ENCODE peak calls at places on chromosome 9, in five cellular contexts. S is fibroblast of lung, K is astrocyte of the spinal cord, R is fibroblast of the aortic adventitia, P is upper lobe of right lung. D is an unnamed sample.

GRCh38 chr9:127520941-127521918 is 69.9 kb downstream of the LRSAM1 start:
- DNase-seq in K (peak), R (peak), S (peak), P (no peak), D (peak)

GRCh38 chr9:110156902-110157301 is 51.1 kb downstream of the C9orf152 start:
- DNase-seq in R (peak), S (peak), P (no peak), K (peak), D (no peak)

GRCh38 chr9:114121445-114122151 is 22.5 kb upstream of the KIF12 start:
- DNase-seq in S (no peak), K (no peak), P (peak), R (no peak), D (no peak)

GRCh38 chr9:91037511-91038482 is 236.2 kb downstream of the SYK start:
- DNase-seq in K (peak), R (peak), S (peak), P (no peak), D (no peak)

GRCh38 chr9:82512724-82513123 is 524.2 kb downstream of the SPATA31D1 start:
- DNase-seq in R (peak), K (no peak), S (no peak), P (no peak), D (no peak)

GRCh38 chr9:33193818-33194217 is 26.7 kb upstream of the B4GALT1 start:
- DNase-seq in R (no peak), P (no peak), S (no peak), K (no peak), D (no peak)

GRCh38 chr9:75167281-75167680 is 79.0 kb downstream of the OSTF1 start:
- DNase-seq in S (no peak), R (no peak), P (no peak), K (no peak), D (no peak)

GRCh38 chr9:95486318-95486717 is 30.5 kb downstream of the PTCH1 start:
- DNase-seq in P (no peak), K (no peak), S (no peak), R (no peak), D (no peak)

GRCh38 chr9:13626601-13627000 is 347.1 kb upstream of the MPDZ start:
- DNase-seq in R (no peak), S (no peak), P (no peak), K (no peak), D (no peak)

GRCh38 chr9:111959960-111960359 is 63.3 kb downstream of the UGCG start:
- DNase-seq in S (peak), P (no peak), R (peak), K (peak), D (no peak)

GRCh38 chr9:34568133-34568532 is 21.4 kb downstream of the CNTFR start:
- DNase-seq in R (no peak), S (no peak), K (no peak), P (no peak), D (no peak)

GRCh38 chr9:93129691-93130500 is 4.2 kb downstream of the NINJ1 start:
- DNase-seq in S (no peak), K (no peak), R (no peak), P (no peak), D (no peak)

GRCh38 chr9:84670106-84670800 is 724 bp downstream of the NTRK2 start:
- DNase-seq in S (no peak), P (no peak), R (no peak), K (no peak), D (no peak)

GRCh38 chr9:131116281-131117101 is 8.9 kb upstream of the NUP214 start:
- DNase-seq in S (no peak), P (peak), R (no peak), K (no peak), D (no peak)

GRCh38 chr9:78296208-78296892 is 575 bp upstream of the PSAT1 start:
- DNase-seq in K (peak), R (peak), P (peak), S (peak), D (no peak)

GRCh38 chr9:93467462-93467861 is 14.1 kb upstream of the FAM120AOS start:
- DNase-seq in P (no peak), K (no peak), S (no peak), R (no peak), D (no peak)

GRCh38 chr9:115393976-115394775 is 276.2 kb upstream of the TNC start:
- DNase-seq in P (no peak), S (peak), R (peak), K (peak), D (no peak)

GRCh38 chr9:119375892-119376291 is 6.7 kb upstream of the BRINP1 start:
- DNase-seq in S (no peak), R (peak), P (no peak), K (no peak), D (no peak)

GRCh38 chr9:16202221-16202620 is 649.4 kb downstream of the CCDC171 start:
- DNase-seq in R (no peak), S (peak), P (no peak), K (peak), D (no peak)

GRCh38 chr9:126631254-126631653 is 17.5 kb downstream of the LMX1B start:
- DNase-seq in S (no peak), R (no peak), K (no peak), P (no peak), D (no peak)

GRCh38 chr9:101397746-101398334 is 578 bp downstream of the MRPL50 start:
- DNase-seq in K (no peak), P (no peak), S (no peak), R (no peak), D (no peak)

GRCh38 chr9:131800885-131801284 is 61.0 kb upstream of the RAPGEF1 start:
- DNase-seq in K (no peak), P (no peak), S (no peak), R (no peak), D (no peak)

GRCh38 chr9:75488082-75488713 is 399.9 kb downstream of the OSTF1 start:
- DNase-seq in K (no peak), R (no peak), S (no peak), P (no peak), D (no peak)

GRCh38 chr9:112049834-112050516 is 125.1 kb downstream of the SUSD1 start:
- DNase-seq in R (peak), K (peak), P (no peak), S (no peak), D (no peak)

GRCh38 chr9:114093761-114094505 is 5.2 kb downstream of the KIF12 start:
- DNase-seq in S (no peak), R (no peak), K (no peak), P (peak), D (no peak)

GRCh38 chr9:89649045-89649691 is 44.4 kb downstream of the GADD45G start:
- DNase-seq in P (no peak), K (no peak), S (no peak), R (no peak), D (no peak)

GRCh38 chr9:107439991-107440456 is 49.5 kb downstream of the KLF4 start:
- DNase-seq in R (peak), S (no peak), K (no peak), P (no peak), D (peak)

GRCh38 chr9:110255064-110255416 is 1.3 kb downstream of the TXN start:
- DNase-seq in R (no peak), S (no peak), P (no peak), K (no peak), D (no peak)

GRCh38 chr9:33263936-33264472 is 504 bp downstream of the BAG1 start:
- DNase-seq in K (peak), P (no peak), S (peak), R (no peak), D (no peak)

GRCh38 chr9:136090060-136090735 is 4.9 kb downstream of the NACC2 start:
- DNase-seq in K (no peak), R (no peak), S (no peak), P (no peak), D (no peak)
- TF ChIP-seq CTCF in K (no peak), R (no peak), S (no peak), P (no peak), D (no peak)

DNA sequence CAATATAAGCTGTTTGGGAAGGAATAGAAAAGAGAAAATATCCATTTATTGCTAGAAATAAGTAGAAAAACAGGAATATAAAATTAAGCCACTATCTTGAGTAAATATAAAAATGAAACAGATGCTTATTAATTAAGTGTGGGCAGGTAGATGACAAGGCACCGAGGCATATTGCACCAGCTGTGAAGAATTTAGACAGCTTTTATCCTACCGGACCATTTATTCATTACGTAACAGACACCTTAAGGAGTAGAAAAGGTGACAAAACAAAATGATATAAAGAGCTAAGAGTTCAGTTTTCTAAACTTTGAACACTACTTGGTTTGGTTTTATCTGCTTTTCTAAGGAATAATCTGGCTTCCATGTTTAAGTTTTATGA is 404.1 kb downstream of the PTPRD start:
- DNase-seq in K (no peak), R (no peak), S (no peak), P (no peak), D (no peak)
- H3K4me3 ChIP-seq in K (no peak), R (no peak), S (no peak), P (peak), D (peak)

DNA sequence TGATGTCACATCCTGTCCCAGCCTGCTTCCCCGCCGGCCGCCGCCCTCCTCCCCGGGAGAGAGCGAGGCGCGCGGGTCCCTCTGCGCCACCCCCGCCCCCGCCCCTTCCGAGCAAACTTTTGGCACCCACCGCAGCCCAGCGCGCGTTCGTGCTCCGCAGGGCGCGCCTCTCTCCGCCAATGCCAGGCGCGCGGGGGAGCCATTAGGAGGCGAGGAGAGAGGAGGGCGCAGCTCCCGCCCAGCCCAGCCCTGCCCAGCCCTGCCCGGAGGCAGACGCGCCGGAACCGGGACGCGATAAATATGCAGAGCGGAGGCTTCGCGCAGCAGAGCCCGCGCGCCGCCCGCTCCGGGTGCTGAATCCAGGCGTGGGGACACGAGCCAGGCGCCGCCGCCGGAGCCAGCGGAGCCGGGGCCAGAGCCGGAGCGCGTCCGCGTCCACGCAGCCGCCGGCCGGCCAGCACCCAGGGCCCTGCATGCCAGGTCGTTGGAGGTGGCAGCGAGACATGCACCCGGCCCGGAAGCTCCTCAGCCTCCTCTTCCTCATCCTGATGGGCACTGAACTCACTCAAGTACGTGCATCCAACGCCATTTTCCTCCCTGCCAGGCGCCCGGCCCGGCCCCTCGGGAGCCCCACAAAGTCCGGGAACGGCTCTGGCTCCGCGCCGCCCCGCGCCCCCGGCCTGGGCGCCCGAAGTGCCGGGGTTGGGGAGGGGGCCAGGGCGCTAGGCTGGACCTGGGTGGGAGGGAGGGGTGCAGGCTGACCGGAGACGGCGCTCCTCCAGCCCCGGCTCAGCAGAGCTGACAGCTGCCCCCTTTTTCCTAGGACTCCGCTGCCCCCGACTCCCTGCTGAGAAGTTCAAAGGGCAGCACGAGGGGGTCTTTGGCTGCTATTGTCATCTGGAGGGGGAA is 12.0 kb upstream of the OLFM1 start:
- DNase-seq in S (no peak), R (peak), K (no peak), P (peak), D (no peak)
- TF ChIP-seq CTCF in S (no peak), R (no peak), K (no peak), P (no peak), D (no peak)

DNA sequence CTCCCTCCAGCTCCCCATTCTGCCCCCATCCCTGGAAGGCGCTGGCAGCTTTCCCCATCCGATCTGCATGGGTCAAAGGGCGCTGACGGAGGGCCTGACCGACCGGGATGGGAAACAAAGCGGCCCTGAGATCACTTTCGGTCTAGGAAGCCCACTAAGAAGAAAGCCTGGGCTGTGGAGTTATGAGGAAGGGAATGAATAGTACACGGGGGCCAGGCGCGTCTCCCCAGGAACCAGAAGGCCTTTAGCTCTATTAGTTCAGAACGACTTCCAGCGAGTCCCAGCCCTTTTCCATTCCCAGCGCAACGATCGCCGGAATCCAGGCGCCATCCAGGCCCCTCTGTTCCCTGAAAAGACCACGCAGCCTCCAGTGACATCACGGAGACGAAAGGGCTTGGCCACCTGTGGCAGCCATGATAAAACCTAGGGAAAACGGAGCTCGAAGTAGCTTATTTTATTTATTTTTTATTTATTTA is 70.1 kb upstream of the CCDC180 start:
- DNase-seq in K (no peak), R (no peak), S (no peak), P (no peak), D (no peak)
- H3K4me3 ChIP-seq in K (peak), R (no peak), S (no peak), P (peak), D (peak)

GRCh38 chr9:17628617-17629016 is 49.8 kb downstream of the SH3GL2 start:
- DNase-seq in S (no peak), P (no peak), R (no peak), K (no peak), D (no peak)

GRCh38 chr9:17627641-17628040 is 48.8 kb downstream of the SH3GL2 start:
- DNase-seq in S (peak), P (no peak), K (peak), R (no peak), D (no peak)

GRCh38 chr9:17623965-17624364 is 45.1 kb downstream of the SH3GL2 start:
- DNase-seq in S (no peak), P (no peak), K (no peak), R (no peak), D (no peak)

GRCh38 chr9:17622749-17623148 is 43.9 kb downstream of the SH3GL2 start:
- DNase-seq in S (no peak), K (no peak), P (no peak), R (no peak), D (no peak)

GRCh38 chr9:17625644-17626388 is 47.0 kb downstream of the SH3GL2 start:
- DNase-seq in P (no peak), K (peak), R (no peak), S (no peak), D (no peak)
- TF ChIP-seq CTCF in P (no peak), K (no peak), R (no peak), S (no peak), D (no peak)

GRCh38 chr9:121220996-121221671 is 19.5 kb upstream of the RAB14 start:
- DNase-seq in S (no peak), R (no peak), K (no peak), P (no peak), D (no peak)
- H3K4me3 ChIP-seq in S (no peak), R (no peak), K (no peak), P (no peak), D (no peak)

DNA sequence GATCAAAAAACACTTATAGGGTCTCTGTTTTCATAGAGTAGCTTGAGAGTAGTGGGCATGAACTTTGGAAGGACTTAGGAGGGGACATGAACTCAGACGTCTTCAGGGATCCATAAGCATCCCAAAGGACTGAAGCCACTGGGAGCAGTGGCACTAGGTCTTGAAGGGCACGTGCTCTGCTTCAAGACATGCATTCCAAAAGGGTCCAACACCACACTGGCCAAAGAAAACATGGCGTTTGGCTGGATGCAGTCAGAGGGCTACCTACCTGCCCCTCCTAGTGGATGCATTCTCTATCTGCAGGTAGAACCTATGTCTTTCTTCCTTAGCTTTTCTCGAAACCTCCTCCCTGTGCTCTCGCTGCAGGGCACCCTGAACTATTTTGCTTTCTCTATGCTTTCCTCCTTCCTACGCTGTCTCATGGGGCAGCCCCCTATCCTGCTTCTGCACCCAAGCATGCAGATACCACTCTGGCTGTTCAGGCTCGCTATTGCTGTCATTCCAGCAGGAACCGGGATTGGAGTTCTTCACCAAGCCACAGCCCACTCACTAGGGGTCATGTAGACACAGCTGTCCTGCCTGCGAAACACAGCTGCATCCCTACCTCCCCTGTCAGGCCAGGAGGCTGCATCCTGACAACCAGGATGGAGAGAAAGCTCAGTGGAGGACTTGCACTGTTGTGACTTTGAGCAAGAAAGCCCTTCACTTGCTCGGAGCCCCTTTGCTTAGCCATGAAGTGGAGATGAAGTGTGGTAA is 11.9 kb downstream of the FAM240B start:
- DNase-seq in P (no peak), R (no peak), S (no peak), K (no peak), D (no peak)
- TF ChIP-seq CTCF in P (peak), R (no peak), S (no peak), K (peak), D (peak)

GRCh38 chr9:129380961-129381401 is 202.9 kb upstream of the IER5L start:
- DNase-seq in K (no peak), P (no peak), R (no peak), S (no peak), D (no peak)

GRCh38 chr9:129383415-129384088 is 205.5 kb upstream of the IER5L start:
- DNase-seq in P (peak), K (peak), S (peak), R (peak), D (no peak)

GRCh38 chr9:129383005-129383414 is 204.9 kb upstream of the IER5L start:
- DNase-seq in S (no peak), K (no peak), P (peak), R (no peak), D (no peak)

GRCh38 chr9:129381481-129381957 is 203.5 kb upstream of the IER5L start:
- DNase-seq in R (no peak), P (no peak), S (no peak), K (no peak), D (no peak)

DNA sequence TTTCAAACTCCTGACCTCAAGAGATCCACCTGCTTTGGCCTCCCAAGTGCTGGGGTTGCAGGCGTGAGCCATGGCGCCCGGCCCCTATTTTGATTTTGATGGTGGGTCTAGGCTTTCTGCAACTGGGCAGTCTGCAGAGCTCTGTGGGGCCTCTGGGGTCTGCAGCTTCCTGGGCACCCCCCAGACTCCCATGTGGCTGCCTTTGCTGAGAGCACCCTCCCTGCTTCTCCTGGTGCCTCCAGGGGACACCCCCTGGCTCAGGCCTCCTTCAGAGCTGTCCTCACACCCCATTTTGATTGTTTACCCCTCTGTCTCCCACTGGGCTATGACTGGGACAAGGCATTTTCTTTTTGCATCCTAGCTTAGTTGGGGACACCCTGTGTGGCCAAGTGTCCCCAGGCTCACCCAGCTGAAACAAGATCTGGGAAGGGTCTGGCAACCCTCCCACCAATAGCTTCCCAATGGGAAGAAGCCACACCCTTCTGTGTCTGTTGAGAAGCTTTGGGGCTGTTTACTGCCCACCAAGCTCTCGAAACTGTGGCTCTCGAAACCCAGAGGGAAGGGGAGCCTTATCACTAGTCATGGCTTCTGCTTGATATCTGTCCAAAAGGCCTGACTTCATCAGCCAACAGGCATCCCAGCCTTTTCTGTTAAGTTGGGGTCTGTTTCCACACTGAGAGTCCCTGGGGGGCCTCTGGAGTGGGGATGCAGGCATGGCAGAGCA is 204.4 kb upstream of the IER5L start:
- DNase-seq in R (peak), P (no peak), K (no peak), S (no peak), D (no peak)
- H3K4me3 ChIP-seq in R (no peak), P (peak), K (no peak), S (no peak), D (no peak)

DNA sequence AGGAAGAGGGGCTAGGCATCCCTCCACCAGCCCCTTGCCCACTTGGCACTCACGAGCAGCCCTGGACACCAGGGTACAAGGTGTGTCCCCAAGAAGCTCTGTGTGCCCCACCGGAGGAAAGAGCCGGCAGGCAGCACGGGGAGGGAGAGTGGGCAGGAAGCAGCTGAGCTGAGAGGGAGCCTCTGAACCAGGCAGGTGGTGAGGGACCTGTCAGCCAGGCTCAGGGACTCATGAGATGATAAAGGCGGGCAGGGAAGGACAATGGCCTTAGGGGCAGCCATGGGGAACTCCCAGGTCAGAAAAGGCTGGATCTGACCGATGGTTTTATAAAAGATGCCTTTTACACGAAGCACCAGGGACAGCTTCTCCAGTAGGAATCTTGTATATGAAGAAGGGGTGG is 112.0 kb downstream of the VAV2 start:
- DNase-seq in P (no peak), R (no peak), S (no peak), K (no peak), D (no peak)
- TF ChIP-seq CTCF in P (no peak), R (no peak), S (no peak), K (no peak), D (no peak)

GRCh38 chr9:133204993-133205336 is 4.1 kb downstream of the OBP2B start:
- DNase-seq in K (no peak), S (no peak), R (no peak), P (peak), D (no peak)
- H3K4me3 ChIP-seq in K (no peak), S (no peak), R (no peak), P (no peak), D (no peak)